ENCODE peak calls at places on chromosome 12, in nine cellular contexts. One of them, this sample, is unnamed.

GRCh38 chr12:51419473-51420228 is 5.0 kb upstream of the SLC4A8 start:
- DNase-seq in lower leg skin: no peak
- DNase-seq in WTC11: no peak
- DNase-seq in OCI-LY7: peak
- DNase-seq in Panc1: no peak
- DNase-seq in A549: peak
- DNase-seq in tibial nerve: no peak
- DNase-seq in WERI-Rb-1: no peak
- DNase-seq in tibial artery: no peak
- DNase-seq in this sample: no peak

GRCh38 chr12:106428379-106428778 is 70.8 kb downstream of the POLR3B start:
- DNase-seq in lower leg skin: no peak
- DNase-seq in WTC11: no peak
- DNase-seq in OCI-LY7: no peak
- DNase-seq in Panc1: no peak
- DNase-seq in A549: no peak
- DNase-seq in tibial nerve: no peak
- DNase-seq in WERI-Rb-1: no peak
- DNase-seq in tibial artery: no peak
- DNase-seq in this sample: no peak

GRCh38 chr12:132138941-132139871 is 4.9 kb downstream of the DDX51 start:
- DNase-seq in lower leg skin: no peak
- DNase-seq in WTC11: no peak
- DNase-seq in OCI-LY7: no peak
- DNase-seq in Panc1: no peak
- DNase-seq in A549: no peak
- DNase-seq in tibial nerve: no peak
- DNase-seq in WERI-Rb-1: no peak
- DNase-seq in tibial artery: no peak
- DNase-seq in this sample: no peak

GRCh38 chr12:126493366-126494108 is 1428.3 kb downstream of the AACS start:
- DNase-seq in lower leg skin: no peak
- DNase-seq in WTC11: no peak
- DNase-seq in OCI-LY7: no peak
- DNase-seq in Panc1: peak
- DNase-seq in A549: no peak
- DNase-seq in tibial nerve: no peak
- DNase-seq in WERI-Rb-1: no peak
- DNase-seq in tibial artery: no peak
- DNase-seq in this sample: no peak

GRCh38 chr12:57016348-57016747 is at the start of gene TAC3:
- DNase-seq in lower leg skin: no peak
- DNase-seq in WTC11: peak
- DNase-seq in OCI-LY7: no peak
- DNase-seq in Panc1: no peak
- DNase-seq in A549: no peak
- DNase-seq in tibial nerve: no peak
- DNase-seq in WERI-Rb-1: no peak
- DNase-seq in tibial artery: no peak
- DNase-seq in this sample: no peak

GRCh38 chr12:116360579-116361403 is 83.3 kb upstream of the MED13L start:
- DNase-seq in lower leg skin: no peak
- DNase-seq in WTC11: no peak
- DNase-seq in OCI-LY7: no peak
- DNase-seq in Panc1: no peak
- DNase-seq in A549: no peak
- DNase-seq in tibial nerve: no peak
- DNase-seq in WERI-Rb-1: no peak
- DNase-seq in tibial artery: no peak
- DNase-seq in this sample: no peak

GRCh38 chr12:63904653-63905052 is 60.2 kb downstream of the SRGAP1 start:
- DNase-seq in lower leg skin: no peak
- DNase-seq in WTC11: no peak
- DNase-seq in OCI-LY7: no peak
- DNase-seq in Panc1: no peak
- DNase-seq in A549: no peak
- DNase-seq in tibial nerve: no peak
- DNase-seq in WERI-Rb-1: no peak
- DNase-seq in tibial artery: no peak
- DNase-seq in this sample: no peak

GRCh38 chr12:124852329-124852831 is 11.3 kb downstream of the SCARB1 start:
- DNase-seq in lower leg skin: peak
- DNase-seq in WTC11: no peak
- DNase-seq in OCI-LY7: no peak
- DNase-seq in Panc1: no peak
- DNase-seq in A549: no peak
- DNase-seq in tibial nerve: no peak
- DNase-seq in WERI-Rb-1: no peak
- DNase-seq in tibial artery: peak
- DNase-seq in this sample: no peak

GRCh38 chr12:27866382-27867101 is 86.5 kb upstream of the MANSC4 start:
- DNase-seq in lower leg skin: no peak
- DNase-seq in WTC11: no peak
- DNase-seq in OCI-LY7: no peak
- DNase-seq in Panc1: no peak
- DNase-seq in A549: no peak
- DNase-seq in tibial nerve: no peak
- DNase-seq in WERI-Rb-1: no peak
- DNase-seq in tibial artery: no peak
- DNase-seq in this sample: no peak

GRCh38 chr12:114408881-114409795 is 3.2 kb upstream of the TBX5 start:
- DNase-seq in lower leg skin: no peak
- DNase-seq in WTC11: peak
- DNase-seq in OCI-LY7: no peak
- DNase-seq in Panc1: no peak
- DNase-seq in A549: no peak
- DNase-seq in tibial nerve: no peak
- DNase-seq in WERI-Rb-1: no peak
- DNase-seq in tibial artery: no peak
- DNase-seq in this sample: no peak

GRCh38 chr12:86710110-86710509 is 453.9 kb upstream of the MGAT4C start:
- DNase-seq in lower leg skin: no peak
- DNase-seq in WTC11: no peak
- DNase-seq in OCI-LY7: no peak
- DNase-seq in Panc1: no peak
- DNase-seq in A549: no peak
- DNase-seq in tibial nerve: no peak
- DNase-seq in WERI-Rb-1: no peak
- DNase-seq in tibial artery: no peak
- DNase-seq in this sample: no peak

GRCh38 chr12:95335948-95336347 is 118.3 kb downstream of the VEZT start:
- DNase-seq in lower leg skin: no peak
- DNase-seq in WTC11: no peak
- DNase-seq in OCI-LY7: no peak
- DNase-seq in Panc1: no peak
- DNase-seq in A549: no peak
- DNase-seq in tibial nerve: no peak
- DNase-seq in WERI-Rb-1: no peak
- DNase-seq in tibial artery: no peak
- DNase-seq in this sample: no peak

GRCh38 chr12:80195143-80195726 is 95.9 kb downstream of the OTOGL start:
- DNase-seq in lower leg skin: no peak
- DNase-seq in WTC11: no peak
- DNase-seq in OCI-LY7: peak
- DNase-seq in Panc1: peak
- DNase-seq in A549: peak
- DNase-seq in tibial nerve: no peak
- DNase-seq in WERI-Rb-1: peak
- DNase-seq in tibial artery: no peak
- DNase-seq in this sample: no peak

GRCh38 chr12:42741771-42742510 is 152.4 kb upstream of the PRICKLE1 start:
- DNase-seq in lower leg skin: no peak
- DNase-seq in WTC11: no peak
- DNase-seq in OCI-LY7: no peak
- DNase-seq in Panc1: no peak
- DNase-seq in A549: no peak
- DNase-seq in tibial nerve: no peak
- DNase-seq in WERI-Rb-1: no peak
- DNase-seq in tibial artery: no peak
- DNase-seq in this sample: no peak

GRCh38 chr12:24008166-24008565 is 58.7 kb upstream of the SOX5 start:
- DNase-seq in lower leg skin: no peak
- DNase-seq in WTC11: no peak
- DNase-seq in OCI-LY7: no peak
- DNase-seq in Panc1: no peak
- DNase-seq in A549: no peak
- DNase-seq in tibial nerve: no peak
- DNase-seq in WERI-Rb-1: no peak
- DNase-seq in tibial artery: no peak
- DNase-seq in this sample: no peak

GRCh38 chr12:54404061-54405004 is 14.7 kb downstream of the ITGA5 start:
- DNase-seq in lower leg skin: no peak
- DNase-seq in WTC11: peak
- DNase-seq in OCI-LY7: peak
- DNase-seq in Panc1: peak
- DNase-seq in A549: no peak
- DNase-seq in tibial nerve: no peak
- DNase-seq in WERI-Rb-1: peak
- DNase-seq in tibial artery: peak
- DNase-seq in this sample: peak
- TF ChIP-seq CTCF in lower leg skin: peak
- TF ChIP-seq CTCF in WTC11: peak
- TF ChIP-seq CTCF in OCI-LY7: peak
- TF ChIP-seq CTCF in Panc1: peak
- TF ChIP-seq CTCF in A549: peak
- TF ChIP-seq CTCF in tibial nerve: peak
- TF ChIP-seq CTCF in WERI-Rb-1: peak
- TF ChIP-seq CTCF in tibial artery: peak
- TF ChIP-seq CTCF in this sample: peak

GRCh38 chr12:111687952-111688351 is 2.1 kb downstream of the ACAD10 start:
- DNase-seq in lower leg skin: no peak
- DNase-seq in WTC11: no peak
- DNase-seq in OCI-LY7: no peak
- DNase-seq in Panc1: no peak
- DNase-seq in A549: no peak
- DNase-seq in tibial nerve: no peak
- DNase-seq in WERI-Rb-1: no peak
- DNase-seq in tibial artery: no peak
- DNase-seq in this sample: no peak

GRCh38 chr12:111686574-111687105 is 787 bp downstream of the ACAD10 start:
- DNase-seq in lower leg skin: no peak
- DNase-seq in WTC11: no peak
- DNase-seq in OCI-LY7: peak
- DNase-seq in Panc1: no peak
- DNase-seq in A549: no peak
- DNase-seq in tibial nerve: no peak
- DNase-seq in WERI-Rb-1: no peak
- DNase-seq in tibial artery: no peak
- DNase-seq in this sample: no peak

GRCh38 chr12:111685811-111686573 is at the start of the genes ACAD10 and BRAP:
- DNase-seq in lower leg skin: peak
- DNase-seq in WTC11: peak
- DNase-seq in OCI-LY7: peak
- DNase-seq in Panc1: peak
- DNase-seq in A549: peak
- DNase-seq in tibial nerve: peak
- DNase-seq in WERI-Rb-1: peak
- DNase-seq in tibial artery: peak
- DNase-seq in this sample: peak

GRCh38 chr12:111685322-111685810 is 390 bp downstream of the BRAP start:
- DNase-seq in lower leg skin: no peak
- DNase-seq in WTC11: no peak
- DNase-seq in OCI-LY7: peak
- DNase-seq in Panc1: no peak
- DNase-seq in A549: no peak
- DNase-seq in tibial nerve: no peak
- DNase-seq in WERI-Rb-1: peak
- DNase-seq in tibial artery: peak
- DNase-seq in this sample: peak

GRCh38 chr12:111687255-111687654 is 1.4 kb downstream of the ACAD10 start:
- DNase-seq in lower leg skin: no peak
- DNase-seq in WTC11: no peak
- DNase-seq in OCI-LY7: peak
- DNase-seq in Panc1: no peak
- DNase-seq in A549: peak
- DNase-seq in tibial nerve: no peak
- DNase-seq in WERI-Rb-1: no peak
- DNase-seq in tibial artery: no peak
- DNase-seq in this sample: peak
- TF ChIP-seq CTCF in lower leg skin: no peak
- TF ChIP-seq CTCF in WTC11: no peak
- TF ChIP-seq CTCF in OCI-LY7: peak
- TF ChIP-seq CTCF in Panc1: no peak
- TF ChIP-seq CTCF in A549: peak
- TF ChIP-seq CTCF in tibial nerve: no peak
- TF ChIP-seq CTCF in WERI-Rb-1: no peak
- TF ChIP-seq CTCF in tibial artery: no peak
- TF ChIP-seq CTCF in this sample: peak

DNA sequence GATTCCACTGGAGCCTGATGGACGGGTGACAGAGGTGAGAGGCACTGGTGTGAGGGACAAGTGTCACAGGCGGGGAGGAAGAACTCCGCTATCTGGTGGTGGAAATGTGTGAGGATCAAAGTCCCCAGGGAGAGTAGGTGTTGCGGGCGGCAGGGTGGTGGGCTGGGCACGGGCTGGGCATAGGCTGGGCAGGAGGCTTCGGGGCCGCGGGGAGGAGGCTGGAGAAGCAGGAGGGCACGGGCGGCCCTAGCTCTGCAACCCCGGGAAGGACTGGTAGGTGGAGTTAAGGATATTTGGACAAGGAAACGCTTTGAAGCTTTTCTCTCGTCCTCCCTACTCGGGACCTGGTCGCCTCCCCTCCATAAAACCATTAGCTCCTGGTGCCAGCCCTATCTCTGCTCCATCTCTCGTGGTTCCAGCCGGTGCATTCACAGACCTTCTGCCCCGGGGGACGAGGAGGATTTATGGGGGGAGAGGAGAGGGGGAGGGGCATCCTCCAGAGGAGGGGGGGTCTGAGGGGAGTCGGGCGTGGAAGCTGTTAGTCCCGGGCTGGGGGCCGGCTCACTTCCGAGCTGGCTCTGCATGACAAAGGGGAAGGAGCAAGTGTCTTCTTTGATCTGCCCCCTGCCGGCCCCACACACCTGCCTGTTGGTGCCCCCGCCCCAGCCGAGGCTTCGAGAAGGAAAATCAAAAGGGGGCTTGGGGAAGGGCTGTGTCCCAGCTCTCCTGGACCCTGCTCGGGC is 478 bp downstream of the WNT5B start:
- DNase-seq in lower leg skin: no peak
- DNase-seq in WTC11: peak
- DNase-seq in OCI-LY7: peak
- DNase-seq in Panc1: no peak
- DNase-seq in A549: no peak
- DNase-seq in tibial nerve: no peak
- DNase-seq in WERI-Rb-1: peak
- DNase-seq in tibial artery: no peak
- DNase-seq in this sample: peak
- TF ChIP-seq CTCF in lower leg skin: no peak
- TF ChIP-seq CTCF in WTC11: no peak
- TF ChIP-seq CTCF in OCI-LY7: peak
- TF ChIP-seq CTCF in Panc1: no peak
- TF ChIP-seq CTCF in A549: no peak
- TF ChIP-seq CTCF in tibial nerve: no peak
- TF ChIP-seq CTCF in WERI-Rb-1: peak
- TF ChIP-seq CTCF in tibial artery: no peak
- TF ChIP-seq CTCF in this sample: no peak

DNA sequence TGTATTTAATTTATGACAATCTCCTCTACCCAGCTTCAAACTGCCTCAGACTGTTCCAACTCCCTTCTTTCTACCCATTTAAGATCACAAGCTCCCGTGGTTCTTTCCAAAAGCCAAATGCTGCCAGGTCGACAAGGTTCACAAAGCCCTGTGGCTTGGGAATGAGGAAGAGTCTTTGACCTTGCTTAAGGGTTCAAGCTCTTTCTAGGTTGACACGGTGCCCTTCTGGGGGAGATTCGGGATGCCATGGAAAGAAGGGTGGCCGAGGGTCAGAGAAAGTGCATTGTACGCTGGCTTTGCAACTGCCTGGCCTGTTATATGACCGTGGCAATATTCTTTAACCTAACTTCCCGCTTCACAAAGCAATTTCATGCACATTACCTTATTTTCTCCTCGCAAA is 239.3 kb downstream of the ANO2 start:
- DNase-seq in lower leg skin: no peak
- DNase-seq in WTC11: no peak
- DNase-seq in OCI-LY7: no peak
- DNase-seq in Panc1: no peak
- DNase-seq in A549: no peak
- DNase-seq in tibial nerve: no peak
- DNase-seq in WERI-Rb-1: no peak
- DNase-seq in tibial artery: no peak
- DNase-seq in this sample: no peak
- TF ChIP-seq CTCF in lower leg skin: no peak
- TF ChIP-seq CTCF in WTC11: no peak
- TF ChIP-seq CTCF in OCI-LY7: no peak
- TF ChIP-seq CTCF in Panc1: no peak
- TF ChIP-seq CTCF in A549: no peak
- TF ChIP-seq CTCF in tibial nerve: no peak
- TF ChIP-seq CTCF in WERI-Rb-1: no peak
- TF ChIP-seq CTCF in tibial artery: no peak
- TF ChIP-seq CTCF in this sample: no peak